ENCODE peak calls at places on chromosomes 13 and 19, in four cellular contexts. A is A549, C is fibroblast of lung, W is hepatocyte. S is an unnamed sample.

GRCh38 chr19:29945433-29945832 is 3.4 kb downstream of the URI1 start:
- DNase-seq in A (no peak), C (no peak), W (no peak), S (no peak)

GRCh38 chr19:49149652-49150105 is 5.5 kb downstream of the HRC start:
- DNase-seq in A (peak), C (peak), W (peak), S (peak)

GRCh38 chr19:28889941-28890645 is 322.9 kb downstream of the UQCRFS1 start:
- DNase-seq in A (peak), C (no peak), W (no peak), S (no peak)

GRCh38 chr13:109945206-109945960 is 159.0 kb upstream of the IRS2 start:
- DNase-seq in A (peak), C (peak), W (no peak), S (no peak)

GRCh38 chr13:44312898-44313551 is 60.6 kb upstream of the SERP2 start:
- DNase-seq in A (peak), C (peak), W (no peak), S (no peak)

GRCh38 chr19:13557756-13558398 is 51.6 kb upstream of the CACNA1A start:
- DNase-seq in A (no peak), C (no peak), W (no peak), S (no peak)

GRCh38 chr13:48281556-48281955 is 22.0 kb upstream of the RB1 start:
- DNase-seq in A (no peak), C (no peak), W (no peak), S (no peak)

GRCh38 chr13:19618925-19619324 is 14.5 kb upstream of the MPHOSPH8 start:
- DNase-seq in A (peak), C (peak), W (peak), S (peak)

GRCh38 chr19:33220115-33220514 is 5.5 kb downstream of the SLC7A10 start:
- DNase-seq in A (no peak), C (no peak), W (no peak), S (no peak)

GRCh38 chr13:44416297-44416696 is 42.7 kb downstream of the SERP2 start:
- DNase-seq in A (no peak), C (no peak), W (no peak), S (no peak)

DNA sequence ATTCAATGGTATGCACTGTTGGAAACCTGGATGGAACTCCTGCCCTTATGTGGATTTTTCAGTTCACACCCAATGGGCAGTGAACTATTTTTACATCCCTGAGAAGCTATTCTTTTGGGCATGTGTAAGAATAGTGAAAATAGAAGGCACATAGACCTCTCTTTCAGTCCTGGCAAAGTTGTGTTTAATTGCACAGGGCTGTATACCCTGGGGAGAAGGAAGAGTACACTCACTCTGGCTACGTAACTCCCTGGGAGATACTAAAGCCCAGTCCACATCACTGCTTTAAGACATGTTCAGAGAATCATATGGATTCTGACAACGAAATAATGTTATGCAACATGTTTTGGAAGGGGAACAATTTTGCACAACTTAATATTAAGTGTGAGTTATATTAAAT is 166.2 kb downstream of the DCT start:
- DNase-seq in A (no peak), C (no peak), W (no peak), S (no peak)
- H3K4me2 ChIP-seq in A (no peak), C (no peak), W (no peak), S (no peak)

DNA sequence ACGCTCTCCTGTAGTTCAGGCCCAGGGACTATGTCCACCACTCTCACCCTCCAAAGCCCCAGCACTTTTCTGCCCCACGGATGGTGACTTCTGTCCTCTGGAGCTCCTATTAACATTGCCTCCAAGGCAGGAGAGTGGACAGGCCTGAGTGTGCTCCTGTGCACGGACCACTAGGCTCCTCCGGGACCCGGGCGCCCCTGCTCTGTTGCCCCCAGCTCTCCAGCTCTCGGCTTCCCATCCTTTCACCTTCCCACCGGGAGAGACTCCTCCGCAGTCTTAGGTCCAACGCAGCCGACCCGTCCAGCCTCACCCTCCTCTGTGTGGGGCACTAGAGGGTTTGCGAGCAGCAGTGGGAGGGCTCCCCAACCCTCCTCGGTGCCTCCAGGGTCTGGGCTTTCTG is 30.4 kb downstream of the CAPN12 start:
- DNase-seq in A (no peak), C (no peak), W (no peak), S (no peak)
- H3K4me2 ChIP-seq in A (no peak), C (no peak), W (no peak), S (no peak)

GRCh38 chr19:794989-795658 is 2.1 kb upstream of the PTBP1 start:
- DNase-seq in A (no peak), C (no peak), W (no peak), S (no peak)
- H3K4me2 ChIP-seq in A (no peak), C (no peak), W (no peak), S (no peak)

DNA sequence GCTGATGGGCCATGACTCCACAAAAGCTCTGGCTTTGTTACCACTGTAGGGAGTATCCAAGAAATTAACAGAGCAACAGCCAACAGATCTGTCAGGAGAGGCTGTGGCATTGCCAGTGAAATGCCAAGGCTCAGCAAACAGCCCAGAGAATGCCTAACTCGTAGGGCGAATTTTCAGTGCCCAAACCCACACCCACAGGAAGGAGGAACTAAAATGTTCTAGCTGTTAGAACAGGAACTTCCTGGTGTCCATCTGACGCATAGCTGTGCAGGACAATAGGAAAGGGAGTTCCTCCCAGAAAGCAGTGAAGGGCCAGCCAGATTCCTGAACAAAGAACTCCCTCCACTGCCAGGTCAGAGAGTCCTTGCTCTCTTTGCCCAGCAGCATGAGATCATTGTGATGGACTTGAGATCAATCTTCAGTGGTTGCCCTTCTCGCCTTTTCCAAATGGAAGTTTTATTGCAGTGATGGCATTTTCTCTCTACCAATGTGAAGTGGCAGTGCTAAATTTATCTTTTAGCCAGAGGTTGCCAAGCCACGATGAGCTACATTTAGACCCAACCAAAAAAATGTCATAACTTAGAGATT is 224.2 kb upstream of the STARD13 start:
- DNase-seq in A (peak), C (peak), W (no peak), S (no peak)
- H3K4me2 ChIP-seq in A (no peak), C (no peak), W (no peak), S (peak)

DNA sequence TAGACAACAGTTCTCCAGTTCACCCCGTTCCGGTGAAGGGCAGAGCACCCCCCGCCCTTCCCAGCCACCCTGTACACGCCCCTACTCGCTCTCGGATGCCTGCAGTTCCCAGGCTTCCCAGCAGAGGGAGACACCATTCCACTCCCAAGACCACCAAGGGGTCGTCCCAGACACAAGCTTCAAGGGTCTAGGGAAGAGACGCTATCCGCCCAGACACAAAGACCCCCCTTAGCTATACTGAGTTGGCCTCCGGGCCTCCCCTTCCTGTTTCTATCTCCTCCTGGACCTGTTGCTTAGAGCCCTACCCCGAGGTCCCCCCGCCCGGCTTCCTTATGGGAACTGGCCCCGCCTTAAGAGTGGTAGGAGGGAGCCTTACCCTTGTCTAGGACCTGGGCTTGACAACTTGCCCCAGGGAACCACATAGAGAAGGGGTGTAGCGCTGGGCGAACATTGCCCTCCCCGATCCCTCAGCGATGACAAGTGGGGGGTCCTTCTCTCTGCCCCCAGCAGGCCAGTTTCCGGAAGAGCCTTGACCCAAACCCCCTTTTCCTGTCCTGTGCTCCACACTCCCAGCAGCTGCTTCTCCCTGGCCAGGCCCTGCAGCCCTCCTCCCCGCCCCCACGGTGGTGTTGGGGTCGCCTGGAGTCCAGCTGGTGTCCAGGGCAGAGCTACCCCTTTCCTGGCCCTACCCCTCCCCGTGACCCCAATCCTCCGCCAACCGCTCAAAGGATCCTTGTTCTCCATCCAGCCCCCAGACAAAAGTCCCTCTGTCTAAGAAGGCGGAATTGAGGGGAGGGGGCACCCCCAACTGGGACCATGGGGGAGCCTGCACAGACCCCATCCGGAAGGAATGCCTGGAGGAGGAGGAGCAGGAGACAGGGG is 726 bp upstream of the FXYD3 start:
- DNase-seq in A (peak), C (peak), W (peak), S (peak)
- H3K4me2 ChIP-seq in A (peak), C (no peak), W (peak), S (peak)

GRCh38 chr13:51924756-51925544 is 63.2 kb downstream of the CCDC70 start:
- DNase-seq in A (no peak), C (no peak), W (no peak), S (no peak)

GRCh38 chr13:51923983-51924539 is 62.3 kb downstream of the CCDC70 start:
- DNase-seq in A (peak), C (no peak), W (no peak), S (peak)

GRCh38 chr13:51921790-51922740 is 60.3 kb downstream of the CCDC70 start:
- DNase-seq in A (peak), C (no peak), W (no peak), S (no peak)

GRCh38 chr13:51920786-51921185 is 59.0 kb downstream of the CCDC70 start:
- DNase-seq in A (no peak), C (no peak), W (no peak), S (no peak)

GRCh38 chr13:51922771-51923480 is 61.2 kb downstream of the CCDC70 start:
- DNase-seq in A (no peak), C (no peak), W (no peak), S (no peak)
- H3K4me2 ChIP-seq in A (no peak), C (no peak), W (no peak), S (no peak)

S was measured in SK-N-SH.